ENCODE peak calls at places on chromosome 19, in nine cellular contexts. One of them, this sample, is unnamed.

GRCh38 chr19:58097349-58097748 is 682 bp downstream of the ZSCAN18 start:
- DNase-seq in K562: no peak
- DNase-seq in ureter: no peak
- DNase-seq in bronchial epithelial cell: no peak
- DNase-seq in ELF-1: no peak
- DNase-seq in LNCaP clone FGC: no peak
- DNase-seq in CD8-positive, alpha-beta T cell: peak
- DNase-seq in fibroblast of pulmonary artery: no peak
- DNase-seq in endodermal cell: no peak
- DNase-seq in this sample: no peak

GRCh38 chr19:6241056-6241455 is 38.7 kb downstream of the MLLT1 start:
- DNase-seq in bronchial epithelial cell: no peak
- DNase-seq in ureter: no peak
- DNase-seq in K562: no peak
- DNase-seq in ELF-1: no peak
- DNase-seq in endodermal cell: no peak
- DNase-seq in fibroblast of pulmonary artery: no peak
- DNase-seq in LNCaP clone FGC: no peak
- DNase-seq in CD8-positive, alpha-beta T cell: no peak
- DNase-seq in this sample: no peak

GRCh38 chr19:55443824-55444719 is 972 bp upstream of the SHISA7 start:
- DNase-seq in LNCaP clone FGC: no peak
- DNase-seq in endodermal cell: no peak
- DNase-seq in CD8-positive, alpha-beta T cell: no peak
- DNase-seq in ureter: no peak
- DNase-seq in ELF-1: no peak
- DNase-seq in K562: peak
- DNase-seq in bronchial epithelial cell: no peak
- DNase-seq in fibroblast of pulmonary artery: no peak
- DNase-seq in this sample: no peak

GRCh38 chr19:32652893-32653625 is 21.9 kb downstream of the ANKRD27 start:
- DNase-seq in K562: no peak
- DNase-seq in LNCaP clone FGC: peak
- DNase-seq in endodermal cell: no peak
- DNase-seq in bronchial epithelial cell: no peak
- DNase-seq in CD8-positive, alpha-beta T cell: no peak
- DNase-seq in ureter: peak
- DNase-seq in ELF-1: peak
- DNase-seq in fibroblast of pulmonary artery: peak
- DNase-seq in this sample: no peak

GRCh38 chr19:48445256-48445605 is 552 bp upstream of the GRWD1 start:
- DNase-seq in ELF-1: no peak
- DNase-seq in fibroblast of pulmonary artery: peak
- DNase-seq in CD8-positive, alpha-beta T cell: no peak
- DNase-seq in endodermal cell: peak
- DNase-seq in ureter: no peak
- DNase-seq in K562: peak
- DNase-seq in LNCaP clone FGC: peak
- DNase-seq in bronchial epithelial cell: peak
- DNase-seq in this sample: no peak

GRCh38 chr19:3167533-3168272 is 10.9 kb upstream of the S1PR4 start:
- DNase-seq in ELF-1: no peak
- DNase-seq in ureter: no peak
- DNase-seq in fibroblast of pulmonary artery: no peak
- DNase-seq in LNCaP clone FGC: no peak
- DNase-seq in CD8-positive, alpha-beta T cell: no peak
- DNase-seq in K562: no peak
- DNase-seq in bronchial epithelial cell: no peak
- DNase-seq in endodermal cell: no peak
- DNase-seq in this sample: no peak

GRCh38 chr19:51695088-51695487 is 2.0 kb downstream of the SPACA6 start:
- DNase-seq in fibroblast of pulmonary artery: no peak
- DNase-seq in bronchial epithelial cell: no peak
- DNase-seq in ELF-1: no peak
- DNase-seq in LNCaP clone FGC: no peak
- DNase-seq in endodermal cell: no peak
- DNase-seq in ureter: peak
- DNase-seq in K562: no peak
- DNase-seq in CD8-positive, alpha-beta T cell: no peak
- DNase-seq in this sample: no peak

GRCh38 chr19:34405892-34406660 is 1.9 kb downstream of the PDCD2L start:
- DNase-seq in endodermal cell: no peak
- DNase-seq in LNCaP clone FGC: no peak
- DNase-seq in bronchial epithelial cell: no peak
- DNase-seq in CD8-positive, alpha-beta T cell: no peak
- DNase-seq in fibroblast of pulmonary artery: no peak
- DNase-seq in K562: no peak
- DNase-seq in ELF-1: no peak
- DNase-seq in ureter: no peak
- DNase-seq in this sample: no peak

GRCh38 chr19:28874742-28875141 is 338.2 kb downstream of the UQCRFS1 start:
- DNase-seq in ELF-1: no peak
- DNase-seq in endodermal cell: no peak
- DNase-seq in K562: no peak
- DNase-seq in ureter: no peak
- DNase-seq in fibroblast of pulmonary artery: no peak
- DNase-seq in bronchial epithelial cell: no peak
- DNase-seq in LNCaP clone FGC: no peak
- DNase-seq in CD8-positive, alpha-beta T cell: no peak
- DNase-seq in this sample: no peak

GRCh38 chr19:18674616-18675015 is 8.9 kb upstream of the CRTC1 start:
- DNase-seq in fibroblast of pulmonary artery: no peak
- DNase-seq in LNCaP clone FGC: no peak
- DNase-seq in CD8-positive, alpha-beta T cell: no peak
- DNase-seq in bronchial epithelial cell: no peak
- DNase-seq in ELF-1: no peak
- DNase-seq in endodermal cell: no peak
- DNase-seq in K562: no peak
- DNase-seq in ureter: no peak
- DNase-seq in this sample: no peak

GRCh38 chr19:29596080-29596479 is 10.0 kb upstream of the POP4 start:
- DNase-seq in endodermal cell: no peak
- DNase-seq in bronchial epithelial cell: no peak
- DNase-seq in ureter: no peak
- DNase-seq in fibroblast of pulmonary artery: no peak
- DNase-seq in K562: no peak
- DNase-seq in CD8-positive, alpha-beta T cell: no peak
- DNase-seq in ELF-1: peak
- DNase-seq in LNCaP clone FGC: no peak
- DNase-seq in this sample: no peak

This sample was measured in T-cell.